ENCODE peak calls at places on chromosomes 11 and 22, in five cellular contexts. One of them, this sample, is unnamed.
A peak's percentile ranks its signal among the peaks of the same experiment; 100 is the strongest.

GRCh38 chr11:117473692-117474091 is 146.0 kb downstream of the CEP164 start:
- DNase-seq in NCI-H510A treated with DMSO at 0.1 percent for 48 hours: peak; percentile 94
- DNase-seq in IMR-90: no peak
- DNase-seq in tibial nerve: no peak
- DNase-seq in activated CD8-positive, alpha-beta memory T cell treated with anti-CD3 and anti-CD28 coated beads, Interleukin-2, amount 10 ng/mL, durations not matched to agents 7 days and 5 days: no peak
- DNase-seq in this sample: no peak

GRCh38 chr22:49664891-49665290 is 162.8 kb downstream of the BRD1 start:
- DNase-seq in NCI-H510A treated with DMSO at 0.1 percent for 48 hours: no peak
- DNase-seq in IMR-90: no peak
- DNase-seq in tibial nerve: no peak
- DNase-seq in activated CD8-positive, alpha-beta memory T cell treated with anti-CD3 and anti-CD28 coated beads, Interleukin-2, amount 10 ng/mL, durations not matched to agents 7 days and 5 days: no peak
- DNase-seq in this sample: no peak

GRCh38 chr22:40728731-40729189 is 49.5 kb downstream of the MCHR1 start:
- DNase-seq in NCI-H510A treated with DMSO at 0.1 percent for 48 hours: peak; percentile 38
- DNase-seq in IMR-90: no peak
- DNase-seq in tibial nerve: no peak
- DNase-seq in activated CD8-positive, alpha-beta memory T cell treated with anti-CD3 and anti-CD28 coated beads, Interleukin-2, amount 10 ng/mL, durations not matched to agents 7 days and 5 days: peak; percentile 78
- DNase-seq in this sample: peak; percentile 95

GRCh38 chr11:100445231-100445735 is 241.8 kb upstream of the ARHGAP42 start:
- DNase-seq in NCI-H510A treated with DMSO at 0.1 percent for 48 hours: no peak
- DNase-seq in IMR-90: no peak
- DNase-seq in tibial nerve: no peak
- DNase-seq in activated CD8-positive, alpha-beta memory T cell treated with anti-CD3 and anti-CD28 coated beads, Interleukin-2, amount 10 ng/mL, durations not matched to agents 7 days and 5 days: no peak
- DNase-seq in this sample: no peak

GRCh38 chr22:31852691-31853370 is 91.5 kb upstream of the YWHAH start:
- DNase-seq in NCI-H510A treated with DMSO at 0.1 percent for 48 hours: no peak
- DNase-seq in IMR-90: peak; percentile 21
- DNase-seq in tibial nerve: no peak
- DNase-seq in activated CD8-positive, alpha-beta memory T cell treated with anti-CD3 and anti-CD28 coated beads, Interleukin-2, amount 10 ng/mL, durations not matched to agents 7 days and 5 days: no peak
- DNase-seq in this sample: peak; percentile 20

GRCh38 chr11:27385245-27385644 is 22.2 kb upstream of the CCDC34 start:
- DNase-seq in NCI-H510A treated with DMSO at 0.1 percent for 48 hours: no peak
- DNase-seq in IMR-90: peak; percentile 82
- DNase-seq in tibial nerve: no peak
- DNase-seq in activated CD8-positive, alpha-beta memory T cell treated with anti-CD3 and anti-CD28 coated beads, Interleukin-2, amount 10 ng/mL, durations not matched to agents 7 days and 5 days: no peak
- DNase-seq in this sample: peak; percentile 67

GRCh38 chr11:64251986-64252837 is 882 bp downstream of the PLCB3 start:
- DNase-seq in NCI-H510A treated with DMSO at 0.1 percent for 48 hours: no peak
- DNase-seq in IMR-90: no peak
- DNase-seq in tibial nerve: no peak
- DNase-seq in activated CD8-positive, alpha-beta memory T cell treated with anti-CD3 and anti-CD28 coated beads, Interleukin-2, amount 10 ng/mL, durations not matched to agents 7 days and 5 days: no peak
- DNase-seq in this sample: no peak

GRCh38 chr22:36295247-36295646 is 42.3 kb downstream of the APOL1 start:
- DNase-seq in NCI-H510A treated with DMSO at 0.1 percent for 48 hours: no peak
- DNase-seq in IMR-90: no peak
- DNase-seq in tibial nerve: no peak
- DNase-seq in activated CD8-positive, alpha-beta memory T cell treated with anti-CD3 and anti-CD28 coated beads, Interleukin-2, amount 10 ng/mL, durations not matched to agents 7 days and 5 days: no peak
- DNase-seq in this sample: no peak

GRCh38 chr11:65128182-65129145 is 5.9 kb downstream of the SYVN1 start:
- DNase-seq in NCI-H510A treated with DMSO at 0.1 percent for 48 hours: no peak
- DNase-seq in IMR-90: no peak
- DNase-seq in tibial nerve: no peak
- DNase-seq in activated CD8-positive, alpha-beta memory T cell treated with anti-CD3 and anti-CD28 coated beads, Interleukin-2, amount 10 ng/mL, durations not matched to agents 7 days and 5 days: no peak
- DNase-seq in this sample: no peak

GRCh38 chr11:7449841-7450214 is 35.5 kb upstream of the OLFML1 start:
- DNase-seq in NCI-H510A treated with DMSO at 0.1 percent for 48 hours: no peak
- DNase-seq in IMR-90: no peak
- DNase-seq in tibial nerve: no peak
- DNase-seq in activated CD8-positive, alpha-beta memory T cell treated with anti-CD3 and anti-CD28 coated beads, Interleukin-2, amount 10 ng/mL, durations not matched to agents 7 days and 5 days: no peak
- DNase-seq in this sample: no peak

GRCh38 chr11:2754008-2754407 is 54.2 kb upstream of the KCNQ1OT1 start:
- DNase-seq in NCI-H510A treated with DMSO at 0.1 percent for 48 hours: no peak
- DNase-seq in IMR-90: no peak
- DNase-seq in tibial nerve: no peak
- DNase-seq in activated CD8-positive, alpha-beta memory T cell treated with anti-CD3 and anti-CD28 coated beads, Interleukin-2, amount 10 ng/mL, durations not matched to agents 7 days and 5 days: no peak
- DNase-seq in this sample: no peak

GRCh38 chr11:118304227-118304808 is at the start of gene CD3E:
- DNase-seq in NCI-H510A treated with DMSO at 0.1 percent for 48 hours: no peak
- DNase-seq in IMR-90: no peak
- DNase-seq in tibial nerve: no peak
- DNase-seq in activated CD8-positive, alpha-beta memory T cell treated with anti-CD3 and anti-CD28 coated beads, Interleukin-2, amount 10 ng/mL, durations not matched to agents 7 days and 5 days: peak; percentile 90
- DNase-seq in this sample: no peak

GRCh38 chr11:28963189-28963588 is 855.0 kb downstream of the METTL15 start:
- DNase-seq in NCI-H510A treated with DMSO at 0.1 percent for 48 hours: no peak
- DNase-seq in IMR-90: peak; percentile 83
- DNase-seq in tibial nerve: no peak
- DNase-seq in activated CD8-positive, alpha-beta memory T cell treated with anti-CD3 and anti-CD28 coated beads, Interleukin-2, amount 10 ng/mL, durations not matched to agents 7 days and 5 days: no peak
- DNase-seq in this sample: peak; percentile 55

GRCh38 chr11:47551086-47551485 is 1.8 kb downstream of the CELF1 start:
- DNase-seq in NCI-H510A treated with DMSO at 0.1 percent for 48 hours: no peak
- DNase-seq in IMR-90: peak; percentile 48
- DNase-seq in tibial nerve: no peak
- DNase-seq in activated CD8-positive, alpha-beta memory T cell treated with anti-CD3 and anti-CD28 coated beads, Interleukin-2, amount 10 ng/mL, durations not matched to agents 7 days and 5 days: no peak
- DNase-seq in this sample: peak; percentile 36

GRCh38 chr22:24819941-24820461 is 14.0 kb downstream of the SGSM1 start:
- DNase-seq in NCI-H510A treated with DMSO at 0.1 percent for 48 hours: no peak
- DNase-seq in IMR-90: no peak
- DNase-seq in tibial nerve: no peak
- DNase-seq in activated CD8-positive, alpha-beta memory T cell treated with anti-CD3 and anti-CD28 coated beads, Interleukin-2, amount 10 ng/mL, durations not matched to agents 7 days and 5 days: no peak
- DNase-seq in this sample: no peak

GRCh38 chr11:373716-374551 is 4.6 kb downstream of the B4GALNT4 start:
- DNase-seq in NCI-H510A treated with DMSO at 0.1 percent for 48 hours: no peak
- DNase-seq in IMR-90: no peak
- DNase-seq in tibial nerve: no peak
- DNase-seq in activated CD8-positive, alpha-beta memory T cell treated with anti-CD3 and anti-CD28 coated beads, Interleukin-2, amount 10 ng/mL, durations not matched to agents 7 days and 5 days: no peak
- DNase-seq in this sample: no peak

GRCh38 chr11:41003339-41003992 is 456.0 kb downstream of the LRRC4C start:
- DNase-seq in NCI-H510A treated with DMSO at 0.1 percent for 48 hours: no peak
- DNase-seq in IMR-90: no peak
- DNase-seq in tibial nerve: no peak
- DNase-seq in activated CD8-positive, alpha-beta memory T cell treated with anti-CD3 and anti-CD28 coated beads, Interleukin-2, amount 10 ng/mL, durations not matched to agents 7 days and 5 days: no peak
- DNase-seq in this sample: no peak

GRCh38 chr22:39214383-39215069 is 30.3 kb downstream of the PDGFB start:
- DNase-seq in NCI-H510A treated with DMSO at 0.1 percent for 48 hours: peak; percentile 6
- DNase-seq in IMR-90: peak; percentile 36
- DNase-seq in tibial nerve: no peak
- DNase-seq in activated CD8-positive, alpha-beta memory T cell treated with anti-CD3 and anti-CD28 coated beads, Interleukin-2, amount 10 ng/mL, durations not matched to agents 7 days and 5 days: no peak
- DNase-seq in this sample: no peak

GRCh38 chr11:60912851-60913550 is 957 bp upstream of the TMEM109 start:
- DNase-seq in NCI-H510A treated with DMSO at 0.1 percent for 48 hours: no peak
- DNase-seq in IMR-90: no peak
- DNase-seq in tibial nerve: no peak
- DNase-seq in activated CD8-positive, alpha-beta memory T cell treated with anti-CD3 and anti-CD28 coated beads, Interleukin-2, amount 10 ng/mL, durations not matched to agents 7 days and 5 days: no peak
- DNase-seq in this sample: no peak

GRCh38 chr22:19121631-19122142 is 525 bp downstream of the DGCR2 start:
- DNase-seq in NCI-H510A treated with DMSO at 0.1 percent for 48 hours: no peak
- DNase-seq in IMR-90: peak; percentile 7
- DNase-seq in tibial nerve: peak; percentile 21
- DNase-seq in activated CD8-positive, alpha-beta memory T cell treated with anti-CD3 and anti-CD28 coated beads, Interleukin-2, amount 10 ng/mL, durations not matched to agents 7 days and 5 days: peak; percentile 53
- DNase-seq in this sample: peak; percentile 50

GRCh38 chr11:57248780-57249383 is 11.8 kb upstream of the APLNR start:
- DNase-seq in NCI-H510A treated with DMSO at 0.1 percent for 48 hours: peak; percentile 25
- DNase-seq in IMR-90: peak; percentile 67
- DNase-seq in tibial nerve: peak; percentile 67
- DNase-seq in activated CD8-positive, alpha-beta memory T cell treated with anti-CD3 and anti-CD28 coated beads, Interleukin-2, amount 10 ng/mL, durations not matched to agents 7 days and 5 days: peak; percentile 49
- DNase-seq in this sample: peak; percentile 54

GRCh38 chr11:119433369-119433749 is 10.4 kb upstream of the THY1 start:
- DNase-seq in NCI-H510A treated with DMSO at 0.1 percent for 48 hours: no peak
- DNase-seq in IMR-90: peak; percentile 77
- DNase-seq in tibial nerve: no peak
- DNase-seq in activated CD8-positive, alpha-beta memory T cell treated with anti-CD3 and anti-CD28 coated beads, Interleukin-2, amount 10 ng/mL, durations not matched to agents 7 days and 5 days: no peak
- DNase-seq in this sample: no peak

GRCh38 chr11:88139865-88140264 is 35.4 kb downstream of the RAB38 start:
- DNase-seq in NCI-H510A treated with DMSO at 0.1 percent for 48 hours: no peak
- DNase-seq in IMR-90: no peak
- DNase-seq in tibial nerve: no peak
- DNase-seq in activated CD8-positive, alpha-beta memory T cell treated with anti-CD3 and anti-CD28 coated beads, Interleukin-2, amount 10 ng/mL, durations not matched to agents 7 days and 5 days: no peak
- DNase-seq in this sample: no peak

GRCh38 chr11:88680806-88681205 is 343.3 kb upstream of the CTSC start:
- DNase-seq in NCI-H510A treated with DMSO at 0.1 percent for 48 hours: no peak
- DNase-seq in IMR-90: peak; percentile 6
- DNase-seq in tibial nerve: no peak
- DNase-seq in activated CD8-positive, alpha-beta memory T cell treated with anti-CD3 and anti-CD28 coated beads, Interleukin-2, amount 10 ng/mL, durations not matched to agents 7 days and 5 days: no peak
- DNase-seq in this sample: no peak

GRCh38 chr11:122843281-122844150 is 5.2 kb downstream of the CRTAM start:
- DNase-seq in NCI-H510A treated with DMSO at 0.1 percent for 48 hours: no peak
- DNase-seq in IMR-90: no peak
- DNase-seq in tibial nerve: no peak
- DNase-seq in activated CD8-positive, alpha-beta memory T cell treated with anti-CD3 and anti-CD28 coated beads, Interleukin-2, amount 10 ng/mL, durations not matched to agents 7 days and 5 days: peak; percentile 88
- DNase-seq in this sample: no peak

GRCh38 chr22:38858492-38858891 is 13.5 kb downstream of the CBX6 start:
- DNase-seq in NCI-H510A treated with DMSO at 0.1 percent for 48 hours: no peak
- DNase-seq in IMR-90: no peak
- DNase-seq in tibial nerve: no peak
- DNase-seq in activated CD8-positive, alpha-beta memory T cell treated with anti-CD3 and anti-CD28 coated beads, Interleukin-2, amount 10 ng/mL, durations not matched to agents 7 days and 5 days: no peak
- DNase-seq in this sample: no peak

GRCh38 chr11:10407749-10408472 is 47.2 kb upstream of the AMPD3 start:
- DNase-seq in NCI-H510A treated with DMSO at 0.1 percent for 48 hours: no peak
- DNase-seq in IMR-90: no peak
- DNase-seq in tibial nerve: no peak
- DNase-seq in activated CD8-positive, alpha-beta memory T cell treated with anti-CD3 and anti-CD28 coated beads, Interleukin-2, amount 10 ng/mL, durations not matched to agents 7 days and 5 days: no peak
- DNase-seq in this sample: no peak

GRCh38 chr11:95592455-95592854 is 197.1 kb downstream of the FAM76B start:
- DNase-seq in NCI-H510A treated with DMSO at 0.1 percent for 48 hours: no peak
- DNase-seq in IMR-90: peak; percentile 23
- DNase-seq in tibial nerve: no peak
- DNase-seq in activated CD8-positive, alpha-beta memory T cell treated with anti-CD3 and anti-CD28 coated beads, Interleukin-2, amount 10 ng/mL, durations not matched to agents 7 days and 5 days: no peak
- DNase-seq in this sample: no peak

GRCh38 chr22:48710410-48710809 is 1117.3 kb downstream of the BRD1 start:
- DNase-seq in NCI-H510A treated with DMSO at 0.1 percent for 48 hours: no peak
- DNase-seq in IMR-90: no peak
- DNase-seq in tibial nerve: no peak
- DNase-seq in activated CD8-positive, alpha-beta memory T cell treated with anti-CD3 and anti-CD28 coated beads, Interleukin-2, amount 10 ng/mL, durations not matched to agents 7 days and 5 days: no peak
- DNase-seq in this sample: no peak

GRCh38 chr11:47593934-47594855 is at the start of gene C1QTNF4:
- DNase-seq in NCI-H510A treated with DMSO at 0.1 percent for 48 hours: no peak
- DNase-seq in IMR-90: no peak
- DNase-seq in tibial nerve: no peak
- DNase-seq in activated CD8-positive, alpha-beta memory T cell treated with anti-CD3 and anti-CD28 coated beads, Interleukin-2, amount 10 ng/mL, durations not matched to agents 7 days and 5 days: no peak
- DNase-seq in this sample: no peak

GRCh38 chr22:23243006-23243573 is 62.8 kb downstream of the BCR start:
- DNase-seq in NCI-H510A treated with DMSO at 0.1 percent for 48 hours: no peak
- DNase-seq in IMR-90: no peak
- DNase-seq in tibial nerve: no peak
- DNase-seq in activated CD8-positive, alpha-beta memory T cell treated with anti-CD3 and anti-CD28 coated beads, Interleukin-2, amount 10 ng/mL, durations not matched to agents 7 days and 5 days: peak; percentile 86
- DNase-seq in this sample: no peak

GRCh38 chr11:46422588-46422987 is 31.0 kb upstream of the CHRM4 start:
- DNase-seq in NCI-H510A treated with DMSO at 0.1 percent for 48 hours: no peak
- DNase-seq in IMR-90: peak; percentile 36
- DNase-seq in tibial nerve: no peak
- DNase-seq in activated CD8-positive, alpha-beta memory T cell treated with anti-CD3 and anti-CD28 coated beads, Interleukin-2, amount 10 ng/mL, durations not matched to agents 7 days and 5 days: no peak
- DNase-seq in this sample: peak; percentile 77

This sample was measured in fibroblast of villous mesenchyme.